ENCODE peak calls at places on chromosomes 4 and X, in five cellular contexts. One of them, this sample, is unnamed.

GRCh38 chrX:150692296-150692695 is 900 bp upstream of the MTMR1 start:
- DNase-seq in colonic mucosa: no peak
- DNase-seq in Daoy: no peak
- DNase-seq in glutamatergic neuron: no peak
- DNase-seq in SK-N-DZ: no peak
- DNase-seq in this sample: no peak

GRCh38 chr4:89353514-89353913 is 45.9 kb upstream of the GPRIN3 start:
- DNase-seq in colonic mucosa: no peak
- DNase-seq in Daoy: no peak
- DNase-seq in glutamatergic neuron: no peak
- DNase-seq in SK-N-DZ: no peak
- DNase-seq in this sample: no peak

GRCh38 chr4:48081196-48081595 is 52.9 kb downstream of the TXK start:
- DNase-seq in colonic mucosa: no peak
- DNase-seq in Daoy: no peak
- DNase-seq in glutamatergic neuron: no peak
- DNase-seq in SK-N-DZ: no peak
- DNase-seq in this sample: no peak

GRCh38 chr4:148059617-148060180 is 327.8 kb downstream of the ARHGAP10 start:
- DNase-seq in colonic mucosa: no peak
- DNase-seq in Daoy: no peak
- DNase-seq in glutamatergic neuron: no peak
- DNase-seq in SK-N-DZ: no peak
- DNase-seq in this sample: no peak

GRCh38 chr4:180794352-180794751 is 1448.8 kb upstream of the TENM3 start:
- DNase-seq in colonic mucosa: no peak
- DNase-seq in Daoy: no peak
- DNase-seq in glutamatergic neuron: no peak
- DNase-seq in SK-N-DZ: no peak
- DNase-seq in this sample: no peak

GRCh38 chr4:178148106-178148505 is 705.9 kb upstream of the AGA start:
- DNase-seq in colonic mucosa: no peak
- DNase-seq in Daoy: no peak
- DNase-seq in glutamatergic neuron: no peak
- DNase-seq in SK-N-DZ: no peak
- DNase-seq in this sample: no peak

GRCh38 chrX:11244641-11245040 is 48.6 kb upstream of the AMELX start:
- DNase-seq in colonic mucosa: no peak
- DNase-seq in Daoy: no peak
- DNase-seq in glutamatergic neuron: no peak
- DNase-seq in SK-N-DZ: no peak
- DNase-seq in this sample: no peak

GRCh38 chr4:185541251-185541671 is 6.0 kb upstream of the PDLIM3 start:
- DNase-seq in colonic mucosa: peak
- DNase-seq in Daoy: no peak
- DNase-seq in glutamatergic neuron: no peak
- DNase-seq in SK-N-DZ: no peak
- DNase-seq in this sample: no peak

GRCh38 chrX:38347136-38347535 is 5.3 kb upstream of the OTC start:
- DNase-seq in colonic mucosa: no peak
- DNase-seq in Daoy: peak
- DNase-seq in glutamatergic neuron: no peak
- DNase-seq in SK-N-DZ: no peak
- DNase-seq in this sample: peak

GRCh38 chr4:36278789-36279188 is 2.6 kb upstream of the DTHD1 start:
- DNase-seq in colonic mucosa: no peak
- DNase-seq in Daoy: no peak
- DNase-seq in glutamatergic neuron: no peak
- DNase-seq in SK-N-DZ: no peak
- DNase-seq in this sample: no peak

GRCh38 chr4:133151681-133152329 is 2.7 kb downstream of the PCDH10 start:
- DNase-seq in colonic mucosa: no peak
- DNase-seq in Daoy: peak
- DNase-seq in glutamatergic neuron: peak
- DNase-seq in SK-N-DZ: peak
- DNase-seq in this sample: peak

GRCh38 chrX:40539214-40540142 is 41.3 kb upstream of the ATP6AP2 start:
- DNase-seq in colonic mucosa: peak
- DNase-seq in Daoy: peak
- DNase-seq in glutamatergic neuron: peak
- DNase-seq in SK-N-DZ: peak
- DNase-seq in this sample: peak

GRCh38 chrX:83145910-83146309 is 362.2 kb upstream of the POU3F4 start:
- DNase-seq in colonic mucosa: no peak
- DNase-seq in Daoy: no peak
- DNase-seq in glutamatergic neuron: no peak
- DNase-seq in SK-N-DZ: no peak
- DNase-seq in this sample: no peak

GRCh38 chrX:129577473-129577872 is 37.4 kb downstream of the OCRL start:
- DNase-seq in colonic mucosa: no peak
- DNase-seq in Daoy: peak
- DNase-seq in glutamatergic neuron: no peak
- DNase-seq in SK-N-DZ: peak
- DNase-seq in this sample: no peak

GRCh38 chrX:111634823-111635410 is 46.1 kb upstream of the ALG13 start:
- DNase-seq in colonic mucosa: no peak
- DNase-seq in Daoy: no peak
- DNase-seq in glutamatergic neuron: no peak
- DNase-seq in SK-N-DZ: no peak
- DNase-seq in this sample: no peak

GRCh38 chrX:78652971-78653822 is 5.9 kb downstream of the RTL3 start:
- DNase-seq in colonic mucosa: no peak
- DNase-seq in Daoy: peak
- DNase-seq in glutamatergic neuron: no peak
- DNase-seq in SK-N-DZ: no peak
- DNase-seq in this sample: no peak

GRCh38 chrX:9466115-9466495 is 1.2 kb downstream of the TBL1X start:
- DNase-seq in colonic mucosa: peak
- DNase-seq in Daoy: peak
- DNase-seq in glutamatergic neuron: peak
- DNase-seq in SK-N-DZ: peak
- DNase-seq in this sample: peak

GRCh38 chr4:118921736-118922135 is 33.1 kb downstream of the SYNPO2 start:
- DNase-seq in colonic mucosa: no peak
- DNase-seq in Daoy: no peak
- DNase-seq in glutamatergic neuron: no peak
- DNase-seq in SK-N-DZ: no peak
- DNase-seq in this sample: no peak

GRCh38 chrX:39409246-39409917 is 608.1 kb downstream of the MID1IP1 start:
- DNase-seq in colonic mucosa: no peak
- DNase-seq in Daoy: peak
- DNase-seq in glutamatergic neuron: no peak
- DNase-seq in SK-N-DZ: no peak
- DNase-seq in this sample: no peak

GRCh38 chrX:72351606-72352338 is 46.1 kb upstream of the CITED1 start:
- DNase-seq in colonic mucosa: no peak
- DNase-seq in Daoy: no peak
- DNase-seq in glutamatergic neuron: no peak
- DNase-seq in SK-N-DZ: no peak
- DNase-seq in this sample: no peak

GRCh38 chr4:135838889-135839288 is 1637.3 kb upstream of the PABPC4L start:
- DNase-seq in colonic mucosa: no peak
- DNase-seq in Daoy: peak
- DNase-seq in glutamatergic neuron: no peak
- DNase-seq in SK-N-DZ: no peak
- DNase-seq in this sample: no peak

GRCh38 chr4:37095925-37096324 is 148.6 kb upstream of the NWD2 start:
- DNase-seq in colonic mucosa: no peak
- DNase-seq in Daoy: no peak
- DNase-seq in glutamatergic neuron: no peak
- DNase-seq in SK-N-DZ: no peak
- DNase-seq in this sample: no peak

GRCh38 chr4:103719320-103720204 is at the start of gene TACR3:
- DNase-seq in colonic mucosa: no peak
- DNase-seq in Daoy: no peak
- DNase-seq in glutamatergic neuron: peak
- DNase-seq in SK-N-DZ: peak
- DNase-seq in this sample: peak

GRCh38 chrX:13029341-13029740 is 15.1 kb downstream of the FAM9C start:
- DNase-seq in colonic mucosa: peak
- DNase-seq in Daoy: peak
- DNase-seq in glutamatergic neuron: no peak
- DNase-seq in SK-N-DZ: no peak
- DNase-seq in this sample: no peak

GRCh38 chr4:151356510-151356909 is 31.1 kb upstream of the SH3D19 start:
- DNase-seq in colonic mucosa: no peak
- DNase-seq in Daoy: peak
- DNase-seq in glutamatergic neuron: no peak
- DNase-seq in SK-N-DZ: no peak
- DNase-seq in this sample: no peak

GRCh38 chr4:5899881-5900280 is 7.0 kb upstream of the CRMP1 start:
- DNase-seq in colonic mucosa: no peak
- DNase-seq in Daoy: no peak
- DNase-seq in glutamatergic neuron: no peak
- DNase-seq in SK-N-DZ: no peak
- DNase-seq in this sample: no peak

GRCh38 chrX:44974462-44974861 is 101.5 kb downstream of the KDM6A start:
- DNase-seq in colonic mucosa: no peak
- DNase-seq in Daoy: peak
- DNase-seq in glutamatergic neuron: no peak
- DNase-seq in SK-N-DZ: no peak
- DNase-seq in this sample: no peak

GRCh38 chrX:132488819-132489255 is at the start of gene MBNL3:
- DNase-seq in colonic mucosa: peak
- DNase-seq in Daoy: peak
- DNase-seq in glutamatergic neuron: peak
- DNase-seq in SK-N-DZ: peak
- DNase-seq in this sample: peak

GRCh38 chr4:8641256-8641655 is 48.7 kb downstream of the CPZ start:
- DNase-seq in colonic mucosa: no peak
- DNase-seq in Daoy: no peak
- DNase-seq in glutamatergic neuron: no peak
- DNase-seq in SK-N-DZ: no peak
- DNase-seq in this sample: no peak